ENCODE peak calls at places on chromosomes 12 and 14, in nine cellular contexts. Y is NCI-H1092 treated with DMSO at 0.1 percent for 48 hours; E is T-cell; K is effector CD4-positive, alpha-beta T cell; J is IMR-90; O is SHP77; G is Caco-2; Z is cardiac fibroblast; F is GF-D8. M is an unnamed sample.

GRCh38 chr12:121992059-121992879 is 29.4 kb upstream of the BCL7A start:
- DNase-seq in Y (no peak), E (no peak), K (no peak), J (peak; percentile 99), O (no peak), G (no peak), Z (peak; percentile 99), F (no peak), M (peak; percentile 44)

GRCh38 chr12:108438687-108439086 is 76.4 kb upstream of the FICD start:
- DNase-seq in Y (no peak), E (no peak), K (no peak), J (no peak), O (no peak), G (no peak), Z (no peak), F (no peak), M (no peak)

GRCh38 chr14:97074456-97074855 is 277.3 kb downstream of the VRK1 start:
- DNase-seq in Y (no peak), E (no peak), K (no peak), J (no peak), O (no peak), G (no peak), Z (no peak), F (no peak), M (no peak)

GRCh38 chr14:104392001-104392395 is 187.6 kb upstream of the C14orf180 start:
- DNase-seq in Y (no peak), E (no peak), K (no peak), J (no peak), O (no peak), G (peak; percentile 16), Z (no peak), F (no peak), M (no peak)

GRCh38 chr14:96384053-96384452 is 7.9 kb upstream of the AK7 start:
- DNase-seq in Y (no peak), E (no peak), K (no peak), J (no peak), O (no peak), G (no peak), Z (no peak), F (no peak), M (no peak)

GRCh38 chr12:51369581-51369980 is 21.6 kb downstream of the GALNT6 start:
- DNase-seq in Y (no peak), E (no peak), K (no peak), J (no peak), O (no peak), G (no peak), Z (no peak), F (no peak), M (no peak)

GRCh38 chr12:106032141-106032925 is 106.4 kb downstream of the NUAK1 start:
- DNase-seq in Y (no peak), E (no peak), K (no peak), J (peak; percentile 22), O (no peak), G (peak; percentile 49), Z (no peak), F (no peak), M (no peak)

GRCh38 chr12:92340441-92341332 is 195.0 kb upstream of the BTG1 start:
- DNase-seq in Y (no peak), E (no peak), K (no peak), J (no peak), O (no peak), G (no peak), Z (no peak), F (no peak), M (no peak)

GRCh38 chr14:69483765-69484443 is 624 bp upstream of the PLEKHD1 start:
- DNase-seq in Y (peak; percentile 38), E (no peak), K (no peak), J (peak; percentile 13), O (peak; percentile 25), G (no peak), Z (peak; percentile 16), F (no peak), M (no peak)

GRCh38 chr12:49662998-49663843 is 39.9 kb downstream of the PRPF40B start:
- DNase-seq in Y (no peak), E (peak; percentile 69), K (peak; percentile 71), J (peak; percentile 86), O (peak; percentile 36), G (no peak), Z (peak; percentile 93), F (peak; percentile 91), M (peak; percentile 71)

GRCh38 chr14:95039993-95040348 is 117.4 kb downstream of the DICER1 start:
- DNase-seq in Y (no peak), E (no peak), K (no peak), J (no peak), O (no peak), G (no peak), Z (no peak), F (no peak), M (no peak)

GRCh38 chr14:54730156-54730961 is 163.4 kb downstream of the SAMD4A start:
- DNase-seq in Y (no peak), E (no peak), K (no peak), J (peak; percentile 78), O (no peak), G (no peak), Z (peak; percentile 68), F (no peak), M (no peak)

GRCh38 chr12:15829255-15829654 is 40.1 kb upstream of the EPS8 start:
- DNase-seq in Y (no peak), E (no peak), K (no peak), J (no peak), O (no peak), G (no peak), Z (peak; percentile 9), F (no peak), M (no peak)

GRCh38 chr12:49000346-49000745 is 1.2 kb upstream of the DDN start:
- DNase-seq in Y (no peak), E (no peak), K (no peak), J (no peak), O (no peak), G (no peak), Z (no peak), F (no peak), M (no peak)

GRCh38 chr12:81573228-81573627 is 185.9 kb downstream of the PPFIA2 start:
- DNase-seq in Y (no peak), E (no peak), K (no peak), J (peak; percentile 2), O (no peak), G (no peak), Z (peak; percentile 6), F (no peak), M (no peak)

GRCh38 chr14:80926706-80927384 is 14.7 kb downstream of the CEP128 start:
- DNase-seq in Y (no peak), E (no peak), K (no peak), J (peak; percentile 90), O (no peak), G (no peak), Z (peak; percentile 70), F (no peak), M (no peak)

GRCh38 chr14:88848571-88848970 is 24.1 kb downstream of the TTC8 start:
- DNase-seq in Y (no peak), E (no peak), K (no peak), J (peak; percentile 51), O (no peak), G (no peak), Z (peak; percentile 51), F (no peak), M (no peak)

GRCh38 chr12:15118946-15119345 is 102.3 kb downstream of the RERG start:
- DNase-seq in Y (no peak), E (no peak), K (no peak), J (no peak), O (no peak), G (no peak), Z (no peak), F (no peak), M (no peak)

GRCh38 chr12:106343213-106343509 is 14.4 kb upstream of the POLR3B start:
- DNase-seq in Y (no peak), E (no peak), K (no peak), J (no peak), O (no peak), G (no peak), Z (no peak), F (no peak), M (no peak)

GRCh38 chr12:123427036-123427769 is 9.3 kb downstream of the RILPL2 start:
- DNase-seq in Y (no peak), E (no peak), K (peak; percentile 6), J (no peak), O (no peak), G (no peak), Z (no peak), F (no peak), M (no peak)

GRCh38 chr12:40219760-40220159 is 5.0 kb upstream of the LRRK2 start:
- DNase-seq in Y (no peak), E (no peak), K (no peak), J (no peak), O (no peak), G (no peak), Z (no peak), F (no peak), M (no peak)

GRCh38 chr12:23729354-23729753 is 220.1 kb downstream of the SOX5 start:
- DNase-seq in Y (no peak), E (no peak), K (no peak), J (peak; percentile 50), O (no peak), G (no peak), Z (peak; percentile 36), F (no peak), M (no peak)

GRCh38 chr12:111035578-111036301 is 115.4 kb upstream of the MYL2 start:
- DNase-seq in Y (no peak), E (no peak), K (no peak), J (no peak), O (no peak), G (no peak), Z (no peak), F (no peak), M (no peak)

GRCh38 chr14:103683139-103683538 is 32.1 kb downstream of the XRCC3 start:
- DNase-seq in Y (no peak), E (no peak), K (no peak), J (no peak), O (no peak), G (no peak), Z (no peak), F (no peak), M (no peak)

GRCh38 chr12:3061129-3061857 is 15.9 kb upstream of the TSPAN9 start:
- DNase-seq in Y (no peak), E (no peak), K (no peak), J (peak; percentile 48), O (no peak), G (no peak), Z (peak; percentile 44), F (no peak), M (no peak)

GRCh38 chr14:89418452-89418851 is 1.4 kb upstream of the FOXN3 start:
- DNase-seq in Y (no peak), E (no peak), K (no peak), J (no peak), O (no peak), G (no peak), Z (no peak), F (no peak), M (peak; percentile 15)

GRCh38 chr12:115451785-115452736 is 768.1 kb upstream of the TBX3 start:
- DNase-seq in Y (peak; percentile 69), E (no peak), K (no peak), J (peak; percentile 10), O (peak; percentile 65), G (no peak), Z (no peak), F (no peak), M (no peak)

GRCh38 chr12:59733200-59733599 is 137.4 kb downstream of the SLC16A7 start:
- DNase-seq in Y (no peak), E (no peak), K (no peak), J (no peak), O (no peak), G (no peak), Z (no peak), F (no peak), M (no peak)

GRCh38 chr14:53368714-53369191 is 215.6 kb upstream of the DDHD1 start:
- DNase-seq in Y (no peak), E (no peak), K (no peak), J (peak; percentile 88), O (no peak), G (no peak), Z (peak; percentile 82), F (no peak), M (no peak)

GRCh38 chr14:105050551-105050897 is 14.7 kb downstream of the GPR132 start:
- DNase-seq in Y (peak; percentile 9), E (no peak), K (no peak), J (peak; percentile 42), O (peak; percentile 43), G (no peak), Z (peak; percentile 25), F (no peak), M (peak; percentile 60)

GRCh38 chr14:65346895-65347294 is 65.6 kb upstream of the FUT8 start:
- DNase-seq in Y (no peak), E (no peak), K (no peak), J (no peak), O (no peak), G (no peak), Z (no peak), F (no peak), M (no peak)

M was measured in naive thymus-derived CD8-positive, alpha-beta T cell.